ENCODE peak calls at places on chromosome 3, in seven cellular contexts. S, M, T, X, D, K and O are unnamed samples.

GRCh38 chr3:132659000-132659369 is 624 bp downstream of the ACAD11 start:
- DNase-seq in S (peak; percentile 43), M (no peak), T (no peak), X (no peak), D (no peak), K (no peak), O (no peak)

GRCh38 chr3:113825090-113825489 is 13.5 kb upstream of the GRAMD1C start:
- DNase-seq in S (no peak), M (no peak), T (no peak), X (peak; percentile 29), D (no peak), K (peak; percentile 14), O (peak; percentile 25)

GRCh38 chr3:58160399-58160798 is 50.4 kb downstream of the DNASE1L3 start:
- DNase-seq in S (no peak), M (no peak), T (no peak), X (no peak), D (no peak), K (no peak), O (no peak)

GRCh38 chr3:100018806-100019205 is 95.5 kb downstream of the FILIP1L start:
- DNase-seq in S (no peak), M (no peak), T (no peak), X (no peak), D (no peak), K (no peak), O (no peak)

GRCh38 chr3:178960918-178961317 is 110.7 kb downstream of the ZMAT3 start:
- DNase-seq in S (no peak), M (no peak), T (no peak), X (no peak), D (no peak), K (no peak), O (no peak)

GRCh38 chr3:11643212-11644087 is at the start of gene VGLL4:
- DNase-seq in S (peak; percentile 96), M (peak; percentile 87), T (peak; percentile 94), X (peak; percentile 85), D (peak; percentile 95), K (peak; percentile 98), O (peak; percentile 97)

GRCh38 chr3:27193056-27193455 is 176.1 kb downstream of the NEK10 start:
- DNase-seq in S (no peak), M (no peak), T (no peak), X (no peak), D (no peak), K (no peak), O (no peak)

GRCh38 chr3:78919021-78919755 is 848.6 kb downstream of the ROBO1 start:
- DNase-seq in S (no peak), M (no peak), T (no peak), X (peak; percentile 91), D (no peak), K (peak; percentile 82), O (peak; percentile 80)

GRCh38 chr3:13512451-13512850 is 32.3 kb downstream of the HDAC11 start:
- DNase-seq in S (no peak), M (no peak), T (no peak), X (no peak), D (peak; percentile 61), K (no peak), O (no peak)

GRCh38 chr3:195209836-195210551 is 61.0 kb downstream of the XXYLT1 start:
- DNase-seq in S (no peak), M (no peak), T (no peak), X (no peak), D (peak; percentile 91), K (peak; percentile 78), O (no peak)

GRCh38 chr3:55329849-55330248 is 157.3 kb downstream of the WNT5A start:
- DNase-seq in S (no peak), M (no peak), T (no peak), X (peak; percentile 87), D (no peak), K (peak; percentile 69), O (peak; percentile 26)

GRCh38 chr3:81444817-81445460 is 316.5 kb downstream of the GBE1 start:
- DNase-seq in S (no peak), M (no peak), T (no peak), X (no peak), D (no peak), K (no peak), O (no peak)

GRCh38 chr3:60053518-60054265 is 1003.9 kb upstream of the CFAP20DC start:
- DNase-seq in S (no peak), M (no peak), T (no peak), X (peak; percentile 63), D (no peak), K (no peak), O (no peak)

GRCh38 chr3:133854264-133854663 is 41.4 kb downstream of the RAB6B start:
- DNase-seq in S (no peak), M (no peak), T (no peak), X (no peak), D (no peak), K (no peak), O (no peak)

GRCh38 chr3:189985938-189986337 is 134.8 kb downstream of the P3H2 start:
- DNase-seq in S (no peak), M (no peak), T (no peak), X (peak; percentile 21), D (no peak), K (no peak), O (no peak)

GRCh38 chr3:18438586-18438985 is 13.4 kb upstream of the SATB1 start:
- DNase-seq in S (no peak), M (no peak), T (no peak), X (no peak), D (peak; percentile 28), K (no peak), O (no peak)

GRCh38 chr3:40148827-40149226 is 160.7 kb upstream of the EIF1B start:
- DNase-seq in S (no peak), M (no peak), T (no peak), X (no peak), D (no peak), K (no peak), O (no peak)

GRCh38 chr3:45701167-45701867 is 12.1 kb downstream of the SACM1L start:
- DNase-seq in S (peak; percentile 73), M (no peak), T (no peak), X (no peak), D (no peak), K (no peak), O (no peak)

GRCh38 chr3:4595709-4596108 is 102.6 kb downstream of the ITPR1 start:
- DNase-seq in S (no peak), M (no peak), T (no peak), X (no peak), D (no peak), K (no peak), O (no peak)
- H3K27ac ChIP-seq in S (no peak overlapping the region), M (no peak overlapping the region), T (no peak overlapping the region), X (no peak overlapping the region), D (no peak overlapping the region), K (no peak overlapping the region), O (no peak overlapping the region)

DNA sequence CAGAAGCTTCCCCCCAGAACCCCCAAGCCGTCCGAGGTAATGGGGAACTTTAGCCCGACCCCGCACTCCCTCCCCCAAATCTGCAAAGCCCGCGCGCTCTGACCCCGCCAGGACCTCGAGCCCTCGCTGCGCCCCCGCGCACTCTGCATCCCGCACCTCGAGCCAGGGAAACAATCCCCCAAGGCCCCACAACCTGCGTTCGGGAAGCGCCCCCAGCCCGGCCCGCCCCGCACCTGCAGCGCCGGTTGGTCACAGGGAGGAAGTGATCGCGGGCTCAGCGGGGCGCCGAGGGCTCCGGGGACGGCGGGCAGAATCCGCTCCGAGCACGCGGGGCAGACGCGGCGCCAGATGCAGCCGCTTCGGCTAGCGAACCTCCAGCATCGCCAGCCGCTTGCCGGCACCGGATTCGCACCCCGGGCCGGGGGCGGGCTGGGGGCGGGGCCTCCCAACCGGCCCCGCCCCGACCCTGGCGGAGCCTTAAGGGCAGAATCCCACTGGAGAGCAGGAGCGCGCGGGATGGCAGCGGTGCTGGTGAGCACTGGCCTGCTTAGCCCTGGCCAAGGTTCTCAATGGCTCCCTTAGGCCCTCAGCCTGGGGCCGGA is at the start of gene CAMKV:
- DNase-seq in S (peak; percentile 83), M (no peak), T (no peak), X (no peak), D (no peak), K (no peak), O (peak; percentile 42)
- H3K4me3 ChIP-seq in S (peak within 1 kb of the TSS; percentile 47), M (peak within 1 kb of the TSS; percentile 51), T (peak within 1 kb of the TSS; percentile 58), X (peak within 1 kb of the TSS; percentile 9), D (no peak within 1 kb of the TSS), K (peak within 1 kb of the TSS; percentile 20), O (peak within 1 kb of the TSS; percentile 44)

GRCh38 chr3:170599995-170600624 is 14.2 kb upstream of the SLC7A14 start:
- DNase-seq in S (no peak), M (no peak), T (no peak), X (no peak), D (no peak), K (no peak), O (no peak)

GRCh38 chr3:170602556-170602955 is 16.7 kb upstream of the SLC7A14 start:
- DNase-seq in S (no peak), M (no peak), T (no peak), X (no peak), D (no peak), K (no peak), O (no peak)

GRCh38 chr3:170594528-170594927 is 8.7 kb upstream of the SLC7A14 start:
- DNase-seq in S (no peak), M (no peak), T (no peak), X (no peak), D (no peak), K (no peak), O (no peak)

GRCh38 chr3:170599083-170599482 is 13.2 kb upstream of the SLC7A14 start:
- DNase-seq in S (no peak), M (no peak), T (no peak), X (no peak), D (no peak), K (no peak), O (no peak)

DNA sequence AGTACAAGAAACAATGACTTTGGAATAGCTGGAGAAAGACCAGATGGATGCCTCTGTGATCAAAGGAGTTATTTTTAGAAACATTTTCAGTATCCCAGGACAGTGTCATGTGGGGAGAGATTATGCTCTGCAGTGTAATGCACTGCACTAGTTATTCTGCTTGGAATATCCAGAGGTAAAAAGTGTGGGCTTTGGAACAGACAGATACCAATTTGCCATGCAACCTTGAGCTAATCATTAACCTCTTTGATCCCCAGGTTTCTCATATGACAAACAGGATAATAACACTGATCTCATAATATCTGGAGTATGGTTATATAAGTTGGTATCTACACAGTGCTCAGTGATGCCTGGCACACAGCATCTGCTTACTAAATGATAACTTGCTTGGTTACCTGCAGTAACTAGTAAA is 12.2 kb upstream of the SLC7A14 start:
- DNase-seq in S (no peak), M (no peak), T (no peak), X (no peak), D (no peak), K (no peak), O (no peak)
- H3K27ac ChIP-seq in S (no peak overlapping the region), M (no peak overlapping the region), T (no peak overlapping the region), X (no peak overlapping the region), D (no peak overlapping the region), K (no peak overlapping the region), O (no peak overlapping the region)

GRCh38 chr3:105656607-105657504 is 212.0 kb downstream of the CBLB start:
- DNase-seq in S (no peak), M (no peak), T (no peak), X (no peak), D (no peak), K (no peak), O (no peak)

GRCh38 chr3:105662326-105662725 is 206.5 kb downstream of the CBLB start:
- DNase-seq in S (no peak), M (no peak), T (no peak), X (no peak), D (no peak), K (no peak), O (no peak)

DNA sequence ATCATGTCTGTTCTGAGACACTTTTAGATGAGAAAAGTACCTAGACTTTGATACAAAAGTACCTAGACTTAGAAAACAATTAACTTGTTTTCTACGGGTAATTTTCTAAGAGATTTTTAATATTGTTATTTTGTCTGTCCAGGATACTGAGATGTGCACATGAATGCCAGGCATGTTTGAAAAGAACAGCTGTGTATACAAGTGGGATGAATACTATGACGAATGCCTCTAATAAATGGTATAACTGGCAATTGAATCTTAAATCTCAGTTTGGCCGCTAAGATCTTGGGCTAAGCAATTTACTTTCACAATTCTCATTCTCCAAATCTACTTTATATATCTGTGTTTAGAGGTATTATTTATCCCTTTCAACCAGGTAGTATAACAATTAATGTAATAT is 207.4 kb downstream of the CBLB start:
- DNase-seq in S (no peak), M (no peak), T (no peak), X (no peak), D (no peak), K (no peak), O (no peak)
- H3K4me3 ChIP-seq in S (no peak overlapping the region), M (no peak overlapping the region), T (no peak overlapping the region), X (no peak overlapping the region), D (no peak overlapping the region), K (no peak overlapping the region), O (no peak overlapping the region)